ENCODE peak calls at places on chromosomes 16 and 17, in eight cellular contexts. One of them, this sample, is unnamed.

GRCh38 chr16:19033761-19034160 is 33.7 kb upstream of the COQ7 start:
- DNase-seq in tibial artery: no peak
- DNase-seq in mucosa of descending colon: no peak
- DNase-seq in fibroblast of the aortic adventitia: no peak
- DNase-seq in tibial nerve: no peak
- DNase-seq in GM06990: no peak
- DNase-seq in CD8-positive, alpha-beta T cell: no peak
- DNase-seq in heart left ventricle: no peak
- DNase-seq in this sample: no peak

GRCh38 chr17:76673729-76674128 is 30.2 kb upstream of the ST6GALNAC1 start:
- DNase-seq in GM06990: no peak
- DNase-seq in mucosa of descending colon: no peak
- DNase-seq in fibroblast of the aortic adventitia: no peak
- DNase-seq in heart left ventricle: no peak
- DNase-seq in CD8-positive, alpha-beta T cell: no peak
- DNase-seq in tibial artery: no peak
- DNase-seq in tibial nerve: no peak
- DNase-seq in this sample: no peak

GRCh38 chr17:42553866-42554249 is 1.1 kb downstream of the HSD17B1 start:
- DNase-seq in tibial nerve: no peak
- DNase-seq in GM06990: no peak
- DNase-seq in heart left ventricle: no peak
- DNase-seq in tibial artery: no peak
- DNase-seq in CD8-positive, alpha-beta T cell: no peak
- DNase-seq in fibroblast of the aortic adventitia: no peak
- DNase-seq in mucosa of descending colon: no peak
- DNase-seq in this sample: peak

GRCh38 chr16:67528222-67528869 is at the start of gene RIPOR1:
- DNase-seq in GM06990: no peak
- DNase-seq in CD8-positive, alpha-beta T cell: no peak
- DNase-seq in fibroblast of the aortic adventitia: no peak
- DNase-seq in tibial artery: peak
- DNase-seq in tibial nerve: no peak
- DNase-seq in heart left ventricle: peak
- DNase-seq in mucosa of descending colon: peak
- DNase-seq in this sample: peak

GRCh38 chr16:68445458-68445857 is 2.9 kb downstream of the SMPD3 start:
- DNase-seq in tibial artery: no peak
- DNase-seq in CD8-positive, alpha-beta T cell: no peak
- DNase-seq in mucosa of descending colon: peak
- DNase-seq in fibroblast of the aortic adventitia: no peak
- DNase-seq in tibial nerve: no peak
- DNase-seq in heart left ventricle: no peak
- DNase-seq in GM06990: no peak
- DNase-seq in this sample: peak

GRCh38 chr17:49764559-49765180 is 739 bp upstream of the FAM117A start:
- DNase-seq in fibroblast of the aortic adventitia: no peak
- DNase-seq in CD8-positive, alpha-beta T cell: no peak
- DNase-seq in tibial nerve: no peak
- DNase-seq in heart left ventricle: no peak
- DNase-seq in mucosa of descending colon: no peak
- DNase-seq in GM06990: no peak
- DNase-seq in tibial artery: no peak
- DNase-seq in this sample: no peak

GRCh38 chr17:3990391-3991127 is 26.3 kb upstream of the ATP2A3 start:
- DNase-seq in fibroblast of the aortic adventitia: no peak
- DNase-seq in mucosa of descending colon: no peak
- DNase-seq in GM06990: no peak
- DNase-seq in tibial nerve: no peak
- DNase-seq in tibial artery: no peak
- DNase-seq in heart left ventricle: no peak
- DNase-seq in CD8-positive, alpha-beta T cell: no peak
- DNase-seq in this sample: peak

GRCh38 chr16:56779956-56780355 is 50.0 kb downstream of the NUP93 start:
- DNase-seq in tibial artery: no peak
- DNase-seq in heart left ventricle: no peak
- DNase-seq in mucosa of descending colon: no peak
- DNase-seq in GM06990: no peak
- DNase-seq in tibial nerve: no peak
- DNase-seq in CD8-positive, alpha-beta T cell: no peak
- DNase-seq in fibroblast of the aortic adventitia: no peak
- DNase-seq in this sample: no peak

GRCh38 chr16:11806721-11807120 is 9.7 kb upstream of the ZC3H7A start:
- DNase-seq in GM06990: no peak
- DNase-seq in fibroblast of the aortic adventitia: no peak
- DNase-seq in heart left ventricle: no peak
- DNase-seq in tibial nerve: no peak
- DNase-seq in CD8-positive, alpha-beta T cell: no peak
- DNase-seq in tibial artery: no peak
- DNase-seq in mucosa of descending colon: no peak
- DNase-seq in this sample: no peak

GRCh38 chr17:44005527-44005864 is 1.1 kb downstream of the NAGS start:
- DNase-seq in CD8-positive, alpha-beta T cell: no peak
- DNase-seq in tibial nerve: no peak
- DNase-seq in GM06990: no peak
- DNase-seq in mucosa of descending colon: no peak
- DNase-seq in fibroblast of the aortic adventitia: no peak
- DNase-seq in tibial artery: no peak
- DNase-seq in heart left ventricle: no peak
- DNase-seq in this sample: no peak
- H3K4me3 ChIP-seq in CD8-positive, alpha-beta T cell: peak
- H3K4me3 ChIP-seq in tibial nerve: peak
- H3K4me3 ChIP-seq in GM06990: no peak
- H3K4me3 ChIP-seq in mucosa of descending colon: peak
- H3K4me3 ChIP-seq in fibroblast of the aortic adventitia: peak
- H3K4me3 ChIP-seq in tibial artery: no peak
- H3K4me3 ChIP-seq in heart left ventricle: peak
- H3K4me3 ChIP-seq in this sample: no peak

DNA sequence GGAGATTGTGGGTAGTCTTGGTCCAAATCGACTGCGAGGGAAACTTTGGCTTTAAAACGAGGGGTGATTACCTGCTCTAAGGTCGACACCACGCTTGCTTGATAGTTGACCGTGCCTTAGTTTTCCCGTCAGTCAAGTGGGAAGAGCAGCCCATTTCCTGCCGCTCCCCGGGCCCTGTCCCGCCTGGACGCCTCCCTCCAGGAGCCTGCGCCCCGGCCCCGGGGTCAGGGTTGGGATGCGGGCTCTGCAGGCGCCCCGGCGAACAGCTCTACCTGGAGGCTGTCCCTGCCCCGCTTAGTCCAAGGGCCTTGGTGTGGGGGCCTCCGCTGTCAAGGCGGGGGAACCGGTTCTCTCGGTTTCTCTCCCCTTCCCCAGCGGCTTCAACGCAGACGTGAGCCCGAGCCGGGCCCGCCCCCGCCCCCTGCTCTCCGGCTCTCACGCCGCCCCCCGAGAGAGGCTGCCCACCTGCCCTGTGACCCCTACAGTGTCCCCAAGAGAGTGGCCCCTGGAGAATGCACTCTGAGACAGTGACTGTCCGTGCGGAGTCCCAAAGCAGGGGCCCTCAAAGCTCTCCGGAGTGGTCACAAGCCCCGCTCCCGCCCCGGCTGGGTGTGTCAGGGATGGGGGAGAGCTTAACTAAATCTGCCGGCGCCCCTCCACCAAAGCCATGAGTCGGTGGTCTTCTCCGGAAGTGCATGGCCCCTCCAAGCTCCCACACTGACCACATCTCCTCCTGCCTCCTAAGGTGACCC is 117.4 kb upstream of the SMURF2 start:
- DNase-seq in GM06990: no peak
- DNase-seq in heart left ventricle: no peak
- DNase-seq in tibial nerve: no peak
- DNase-seq in tibial artery: peak
- DNase-seq in fibroblast of the aortic adventitia: no peak
- DNase-seq in CD8-positive, alpha-beta T cell: no peak
- DNase-seq in mucosa of descending colon: no peak
- DNase-seq in this sample: no peak
- H3K4me3 ChIP-seq in GM06990: no peak
- H3K4me3 ChIP-seq in heart left ventricle: peak
- H3K4me3 ChIP-seq in tibial nerve: peak
- H3K4me3 ChIP-seq in tibial artery: peak
- H3K4me3 ChIP-seq in fibroblast of the aortic adventitia: no peak
- H3K4me3 ChIP-seq in CD8-positive, alpha-beta T cell: peak
- H3K4me3 ChIP-seq in mucosa of descending colon: no peak
- H3K4me3 ChIP-seq in this sample: no peak

DNA sequence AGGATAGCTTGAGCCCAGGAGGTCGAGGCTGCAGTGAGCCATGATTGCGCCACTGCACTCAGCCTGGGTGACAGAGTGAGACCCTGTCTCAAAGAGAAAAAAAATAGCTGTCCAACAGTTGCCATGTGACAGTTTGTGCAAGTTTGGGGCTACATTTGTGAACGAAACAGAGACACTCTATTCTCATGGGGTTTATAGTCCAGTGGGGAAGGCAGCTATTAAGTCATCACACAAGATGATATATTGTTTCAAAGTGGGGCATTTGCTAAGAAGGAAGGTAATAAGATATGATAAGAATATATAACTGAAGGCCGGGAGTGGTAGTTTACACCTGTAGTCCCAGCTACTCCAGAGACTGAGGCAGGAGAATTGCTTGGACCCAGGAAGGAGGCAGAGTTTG is 73.3 kb downstream of the RBBP6 start:
- DNase-seq in GM06990: no peak
- DNase-seq in CD8-positive, alpha-beta T cell: no peak
- DNase-seq in fibroblast of the aortic adventitia: no peak
- DNase-seq in tibial nerve: no peak
- DNase-seq in tibial artery: no peak
- DNase-seq in heart left ventricle: no peak
- DNase-seq in mucosa of descending colon: no peak
- DNase-seq in this sample: no peak
- H3K4me3 ChIP-seq in GM06990: no peak
- H3K4me3 ChIP-seq in CD8-positive, alpha-beta T cell: no peak
- H3K4me3 ChIP-seq in fibroblast of the aortic adventitia: no peak
- H3K4me3 ChIP-seq in tibial nerve: no peak
- H3K4me3 ChIP-seq in tibial artery: no peak
- H3K4me3 ChIP-seq in heart left ventricle: no peak
- H3K4me3 ChIP-seq in mucosa of descending colon: no peak
- H3K4me3 ChIP-seq in this sample: no peak

GRCh38 chr17:74215332-74215727 is 2.0 kb downstream of the TTYH2 start:
- DNase-seq in GM06990: no peak
- DNase-seq in heart left ventricle: peak
- DNase-seq in mucosa of descending colon: no peak
- DNase-seq in CD8-positive, alpha-beta T cell: no peak
- DNase-seq in tibial nerve: no peak
- DNase-seq in tibial artery: no peak
- DNase-seq in fibroblast of the aortic adventitia: no peak
- DNase-seq in this sample: no peak
- H3K4me3 ChIP-seq in GM06990: no peak
- H3K4me3 ChIP-seq in heart left ventricle: peak
- H3K4me3 ChIP-seq in mucosa of descending colon: no peak
- H3K4me3 ChIP-seq in CD8-positive, alpha-beta T cell: peak
- H3K4me3 ChIP-seq in tibial nerve: no peak
- H3K4me3 ChIP-seq in tibial artery: no peak
- H3K4me3 ChIP-seq in fibroblast of the aortic adventitia: no peak
- H3K4me3 ChIP-seq in this sample: no peak

GRCh38 chr16:4538386-4539235 is at the start of gene CDIP1:
- DNase-seq in heart left ventricle: peak
- DNase-seq in tibial artery: peak
- DNase-seq in GM06990: peak
- DNase-seq in mucosa of descending colon: peak
- DNase-seq in fibroblast of the aortic adventitia: peak
- DNase-seq in tibial nerve: peak
- DNase-seq in CD8-positive, alpha-beta T cell: peak
- DNase-seq in this sample: peak

GRCh38 chr16:4535627-4536108 is 2.9 kb downstream of the CDIP1 start:
- DNase-seq in tibial artery: no peak
- DNase-seq in tibial nerve: no peak
- DNase-seq in fibroblast of the aortic adventitia: no peak
- DNase-seq in heart left ventricle: no peak
- DNase-seq in CD8-positive, alpha-beta T cell: no peak
- DNase-seq in mucosa of descending colon: no peak
- DNase-seq in GM06990: no peak
- DNase-seq in this sample: no peak

GRCh38 chr16:4537376-4538066 is 1.1 kb downstream of the CDIP1 start:
- DNase-seq in tibial artery: peak
- DNase-seq in CD8-positive, alpha-beta T cell: no peak
- DNase-seq in GM06990: no peak
- DNase-seq in mucosa of descending colon: no peak
- DNase-seq in tibial nerve: no peak
- DNase-seq in fibroblast of the aortic adventitia: no peak
- DNase-seq in heart left ventricle: no peak
- DNase-seq in this sample: no peak

GRCh38 chr16:4538067-4538385 is 547 bp downstream of the CDIP1 start:
- DNase-seq in tibial nerve: no peak
- DNase-seq in heart left ventricle: no peak
- DNase-seq in CD8-positive, alpha-beta T cell: no peak
- DNase-seq in mucosa of descending colon: no peak
- DNase-seq in fibroblast of the aortic adventitia: no peak
- DNase-seq in tibial artery: no peak
- DNase-seq in GM06990: no peak
- DNase-seq in this sample: peak

GRCh38 chr16:4536391-4537106 is 2.0 kb downstream of the CDIP1 start:
- DNase-seq in tibial nerve: no peak
- DNase-seq in heart left ventricle: no peak
- DNase-seq in tibial artery: peak
- DNase-seq in mucosa of descending colon: no peak
- DNase-seq in fibroblast of the aortic adventitia: no peak
- DNase-seq in CD8-positive, alpha-beta T cell: no peak
- DNase-seq in GM06990: no peak
- DNase-seq in this sample: no peak
- H3K4me3 ChIP-seq in tibial nerve: no peak
- H3K4me3 ChIP-seq in heart left ventricle: peak
- H3K4me3 ChIP-seq in tibial artery: no peak
- H3K4me3 ChIP-seq in mucosa of descending colon: no peak
- H3K4me3 ChIP-seq in fibroblast of the aortic adventitia: no peak
- H3K4me3 ChIP-seq in CD8-positive, alpha-beta T cell: no peak
- H3K4me3 ChIP-seq in GM06990: no peak
- H3K4me3 ChIP-seq in this sample: no peak

DNA sequence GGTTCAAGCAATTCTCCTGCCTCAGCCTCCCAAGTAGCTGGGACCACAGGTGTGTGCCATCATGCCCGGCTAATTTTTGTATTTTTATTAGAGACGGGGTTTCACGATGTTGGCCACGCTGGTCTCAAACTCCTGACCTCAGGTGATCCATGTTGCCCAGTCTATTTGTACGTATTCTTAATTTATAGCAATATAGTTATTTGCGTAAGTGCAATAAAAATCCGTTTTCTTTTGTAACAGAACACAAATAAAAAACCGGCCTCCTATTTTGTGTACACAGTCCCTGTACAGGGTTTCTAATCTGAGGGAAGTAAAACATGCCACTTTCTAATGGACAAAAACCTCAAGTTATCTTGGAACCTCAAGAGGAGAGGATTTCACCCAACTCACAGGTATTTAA is 7.7 kb downstream of the RNPS1 start:
- DNase-seq in GM06990: no peak
- DNase-seq in tibial nerve: no peak
- DNase-seq in tibial artery: no peak
- DNase-seq in fibroblast of the aortic adventitia: no peak
- DNase-seq in heart left ventricle: no peak
- DNase-seq in CD8-positive, alpha-beta T cell: no peak
- DNase-seq in mucosa of descending colon: no peak
- DNase-seq in this sample: no peak
- H3K4me3 ChIP-seq in GM06990: no peak
- H3K4me3 ChIP-seq in tibial nerve: no peak
- H3K4me3 ChIP-seq in tibial artery: no peak
- H3K4me3 ChIP-seq in fibroblast of the aortic adventitia: no peak
- H3K4me3 ChIP-seq in heart left ventricle: no peak
- H3K4me3 ChIP-seq in CD8-positive, alpha-beta T cell: no peak
- H3K4me3 ChIP-seq in mucosa of descending colon: no peak
- H3K4me3 ChIP-seq in this sample: no peak